ENCODE peak calls at places on chromosomes 5 and 9, in seven cellular contexts. C is breast epithelium; A is PC-3; L is left ventricle myocardium inferior; V is testis; G is astrocyte; W is CD4-positive, alpha-beta memory T cell. K is an unnamed sample.

GRCh38 chr9:26375448-26375847 is 517.2 kb downstream of the CAAP1 start:
- DNase-seq in A (peak; percentile 78), W (no peak), C (no peak), L (no peak), V (no peak), G (no peak), K (no peak)

GRCh38 chr5:75235711-75236110 is 967 bp downstream of the ANKRD31 start:
- DNase-seq in L (no peak), A (no peak), C (no peak), W (no peak), V (no peak), G (no peak), K (no peak)

GRCh38 chr9:131693651-131694597 is 46.0 kb downstream of the RAPGEF1 start:
- DNase-seq in A (no peak), G (no peak), C (no peak), W (no peak), L (no peak), V (no peak), K (no peak)

GRCh38 chr9:133609311-133610098 is at the start of gene FAM163B:
- DNase-seq in C (no peak), L (peak; percentile 29), A (no peak), W (peak; percentile 12), V (peak; percentile 61), G (peak; percentile 27), K (no peak)

GRCh38 chr5:83322273-83322924 is 149.1 kb upstream of the VCAN start:
- DNase-seq in G (no peak), A (peak; percentile 26), C (no peak), W (no peak), L (no peak), V (no peak), K (no peak)

GRCh38 chr5:157473383-157474370 is 13.7 kb downstream of the NIPAL4 start:
- DNase-seq in L (no peak), W (no peak), A (no peak), V (no peak), G (peak; percentile 70), C (no peak), K (peak; percentile 53)

GRCh38 chr5:126680215-126680817 is 79.6 kb downstream of the PHAX start:
- DNase-seq in L (no peak), A (peak; percentile 29), W (no peak), V (no peak), G (peak; percentile 32), C (no peak), K (no peak)

GRCh38 chr5:133952729-133953567 is 15.5 kb downstream of the C5orf15 start:
- DNase-seq in G (peak; percentile 98), W (no peak), A (no peak), V (peak; percentile 75), L (peak; percentile 27), C (no peak), K (peak; percentile 87)

GRCh38 chr5:74497706-74498105 is 142.8 kb downstream of the ENC1 start:
- DNase-seq in A (no peak), L (no peak), V (no peak), W (no peak), C (no peak), G (no peak), K (no peak)

GRCh38 chr9:4305586-4305985 is 5.7 kb upstream of the GLIS3 start:
- DNase-seq in A (no peak), G (no peak), W (no peak), L (no peak), C (no peak), V (no peak), K (no peak)

GRCh38 chr9:4308482-4308881 is 8.6 kb upstream of the GLIS3 start:
- DNase-seq in G (no peak), V (no peak), L (no peak), A (no peak), W (no peak), C (no peak), K (no peak)

GRCh38 chr9:4306066-4306787 is 6.4 kb upstream of the GLIS3 start:
- DNase-seq in W (no peak), G (peak; percentile 68), C (no peak), A (no peak), V (no peak), L (no peak), K (no peak)

GRCh38 chr9:4305065-4305481 is 5.2 kb upstream of the GLIS3 start:
- DNase-seq in A (no peak), G (no peak), C (no peak), V (no peak), L (no peak), W (no peak), K (no peak)

DNA sequence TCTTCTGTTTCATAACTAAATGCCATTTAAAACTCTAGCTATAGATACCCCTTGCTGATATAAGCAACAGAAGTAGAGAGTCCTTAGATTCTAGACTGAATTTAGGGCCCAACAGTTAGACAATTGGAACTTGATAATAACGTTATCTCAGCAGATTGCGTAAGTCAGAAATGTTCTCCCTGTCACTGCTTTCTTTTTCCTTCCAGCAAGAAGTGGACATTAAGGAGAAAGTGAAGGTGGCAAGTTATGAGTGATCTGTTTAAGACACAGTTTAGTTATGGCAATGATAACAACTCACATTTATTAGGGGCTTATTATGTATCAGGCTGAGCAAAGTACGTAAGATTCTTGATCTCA is 6.9 kb upstream of the GLIS3 start:
- DNase-seq in A (no peak), V (no peak), C (no peak), W (no peak), L (no peak), G (no peak), K (no peak)
- H3K27ac ChIP-seq in A (no peak overlapping the region), V (no peak overlapping the region), C (no peak overlapping the region), W (no peak overlapping the region), L (no peak overlapping the region), G (no peak overlapping the region), K (no peak overlapping the region)

GRCh38 chr5:173233347-173234128 is 1.5 kb downstream of the NKX2-5 start:
- DNase-seq in A (no peak), V (no peak), W (no peak), G (no peak), L (no peak), C (no peak), K (no peak)

GRCh38 chr5:173235499-173236394 is 741 bp upstream of the NKX2-5 start:
- DNase-seq in C (no peak), L (no peak), W (no peak), G (no peak), V (no peak), A (no peak), K (no peak)

GRCh38 chr5:173232499-173233346 is 2.3 kb downstream of the NKX2-5 start:
- DNase-seq in C (no peak), L (no peak), G (no peak), V (no peak), W (no peak), A (no peak), K (no peak)

GRCh38 chr5:173231996-173232498 is 3.0 kb downstream of the NKX2-5 start:
- DNase-seq in G (no peak), V (no peak), A (no peak), C (no peak), L (no peak), W (no peak), K (no peak)

GRCh38 chr5:173234129-173234793 is 745 bp downstream of the NKX2-5 start:
- DNase-seq in V (no peak), W (no peak), L (no peak), G (no peak), C (no peak), A (no peak), K (no peak)
- H3K4me3 ChIP-seq in V (no peak overlapping the region), W (no peak overlapping the region), L (peak overlapping the region; percentile 76), G (no peak overlapping the region), C (no peak overlapping the region), A (no peak overlapping the region), K (peak overlapping the region; percentile 10)

DNA sequence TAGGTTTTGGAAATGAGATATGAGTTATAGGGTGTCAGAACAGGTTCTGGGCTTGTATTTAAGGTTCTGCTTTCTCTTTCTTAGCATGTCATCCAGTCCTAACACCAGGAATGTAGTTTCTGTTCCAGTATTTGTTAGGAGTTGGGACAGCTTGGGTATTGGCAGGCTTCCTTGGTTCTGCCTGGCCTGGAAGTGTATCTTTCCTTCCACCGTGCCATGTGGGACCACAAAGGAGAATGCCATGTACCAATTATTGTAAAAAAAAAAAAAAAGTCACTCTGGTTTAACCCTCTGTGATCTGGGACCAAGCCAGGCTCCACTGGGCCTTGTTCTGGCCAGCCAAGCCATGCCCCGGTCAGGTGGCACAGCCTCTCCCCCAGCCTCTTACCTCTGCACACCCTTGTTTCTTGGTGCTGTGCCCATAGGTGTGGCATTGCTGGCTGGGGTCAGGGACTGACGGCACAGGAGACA is 47.8 kb downstream of the ARHGAP26 start:
- DNase-seq in C (no peak), V (no peak), G (peak; percentile 25), A (peak; percentile 26), L (no peak), W (no peak), K (no peak)
- H3K27ac ChIP-seq in C (peak overlapping the region; percentile 78), V (peak overlapping the region; percentile 43), G (no peak overlapping the region), A (peak overlapping the region; percentile 97), L (peak overlapping the region; percentile 83), W (no peak overlapping the region), K (peak overlapping the region; percentile 66)

GRCh38 chr5:68332546-68332945 is 117.0 kb downstream of the PIK3R1 start:
- DNase-seq in A (peak; percentile 4), W (no peak), L (no peak), V (no peak), C (no peak), G (no peak), K (no peak)
- H3K4me3 ChIP-seq in A (no peak overlapping the region), W (no peak overlapping the region), L (no peak overlapping the region), V (no peak overlapping the region), C (no peak overlapping the region), G (no peak overlapping the region), K (no peak overlapping the region)

DNA sequence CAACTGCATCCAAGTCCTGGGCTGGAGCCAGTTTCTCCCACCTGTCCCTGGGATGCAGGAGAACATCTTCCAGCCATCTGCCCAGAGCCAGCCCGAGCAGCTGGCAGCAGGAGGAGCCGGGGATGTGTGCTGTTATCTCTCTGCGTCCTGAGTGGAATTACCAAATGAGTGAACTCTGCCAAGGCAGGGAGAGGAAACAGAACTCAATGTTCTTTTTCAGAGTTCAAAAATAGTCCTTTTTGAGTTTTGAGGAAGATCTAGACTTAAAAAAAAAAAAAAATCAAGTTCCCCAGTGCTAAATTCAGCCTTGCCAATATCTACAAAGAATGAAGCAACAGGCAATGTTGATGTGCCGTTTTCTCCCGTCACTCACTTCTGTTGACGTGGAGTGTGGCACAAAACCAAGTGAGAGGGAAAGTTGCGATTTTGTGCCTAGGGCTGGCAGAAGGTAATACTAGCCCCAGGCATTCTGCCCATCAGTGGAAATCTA is 56.2 kb downstream of the TMOD1 start:
- DNase-seq in G (no peak), L (peak; percentile 81), V (peak; percentile 85), C (no peak), W (no peak), A (no peak), K (peak; percentile 87)
- H3K27ac ChIP-seq in G (no peak overlapping the region), L (peak overlapping the region; percentile 95), V (peak overlapping the region; percentile 96), C (peak overlapping the region; percentile 74), W (no peak overlapping the region), A (no peak overlapping the region), K (peak overlapping the region; percentile 71)

K was measured in sigmoid colon.